ENCODE peak calls at places on chromosomes 11 and 22, in eight cellular contexts. One of them, this sample, is unnamed.

GRCh38 chr11:44611687-44612437 is 46.4 kb downstream of the CD82 start:
- DNase-seq in MM.1S: no peak
- DNase-seq in bronchial epithelial cell: no peak
- DNase-seq in body of pancreas: no peak
- DNase-seq in fibroblast of pulmonary artery: no peak
- DNase-seq in choroid plexus epithelial cell: no peak
- DNase-seq in neural crest cell: no peak
- DNase-seq in heart left ventricle: no peak
- DNase-seq in this sample: peak; percentile 67

GRCh38 chr11:35223429-35223828 is 84.5 kb downstream of the CD44 start:
- DNase-seq in bronchial epithelial cell: no peak
- DNase-seq in heart left ventricle: no peak
- DNase-seq in fibroblast of pulmonary artery: peak; percentile 46
- DNase-seq in MM.1S: no peak
- DNase-seq in choroid plexus epithelial cell: peak; percentile 62
- DNase-seq in body of pancreas: no peak
- DNase-seq in neural crest cell: peak; percentile 14
- DNase-seq in this sample: no peak

GRCh38 chr11:67613960-67614715 is 7.4 kb downstream of the NDUFV1 start:
- DNase-seq in neural crest cell: peak; percentile 71
- DNase-seq in bronchial epithelial cell: peak; percentile 64
- DNase-seq in choroid plexus epithelial cell: peak; percentile 60
- DNase-seq in heart left ventricle: peak; percentile 71
- DNase-seq in body of pancreas: peak; percentile 66
- DNase-seq in fibroblast of pulmonary artery: peak; percentile 42
- DNase-seq in MM.1S: peak; percentile 93
- DNase-seq in this sample: peak; percentile 81

GRCh38 chr11:8683115-8683807 is 669 bp downstream of the RPL27A start:
- DNase-seq in bronchial epithelial cell: no peak
- DNase-seq in fibroblast of pulmonary artery: no peak
- DNase-seq in choroid plexus epithelial cell: peak; percentile 36
- DNase-seq in MM.1S: peak; percentile 34
- DNase-seq in heart left ventricle: no peak
- DNase-seq in neural crest cell: no peak
- DNase-seq in body of pancreas: no peak
- DNase-seq in this sample: no peak

GRCh38 chr11:110988731-110989130 is 256.8 kb upstream of the POU2AF2 start:
- DNase-seq in bronchial epithelial cell: no peak
- DNase-seq in heart left ventricle: no peak
- DNase-seq in choroid plexus epithelial cell: no peak
- DNase-seq in fibroblast of pulmonary artery: no peak
- DNase-seq in body of pancreas: no peak
- DNase-seq in MM.1S: no peak
- DNase-seq in neural crest cell: no peak
- DNase-seq in this sample: no peak

GRCh38 chr11:21426931-21427330 is 757.5 kb downstream of the NELL1 start:
- DNase-seq in neural crest cell: no peak
- DNase-seq in choroid plexus epithelial cell: no peak
- DNase-seq in body of pancreas: no peak
- DNase-seq in bronchial epithelial cell: no peak
- DNase-seq in MM.1S: no peak
- DNase-seq in heart left ventricle: no peak
- DNase-seq in fibroblast of pulmonary artery: no peak
- DNase-seq in this sample: no peak

GRCh38 chr11:128884703-128885338 is 6.3 kb upstream of the KCNJ5 start:
- DNase-seq in neural crest cell: peak; percentile 62
- DNase-seq in choroid plexus epithelial cell: peak; percentile 81
- DNase-seq in MM.1S: peak; percentile 83
- DNase-seq in fibroblast of pulmonary artery: peak; percentile 79
- DNase-seq in bronchial epithelial cell: peak; percentile 65
- DNase-seq in heart left ventricle: no peak
- DNase-seq in body of pancreas: peak; percentile 80
- DNase-seq in this sample: no peak

GRCh38 chr11:90705661-90706060 is 482.8 kb upstream of the CHORDC1 start:
- DNase-seq in heart left ventricle: no peak
- DNase-seq in neural crest cell: no peak
- DNase-seq in bronchial epithelial cell: no peak
- DNase-seq in MM.1S: no peak
- DNase-seq in fibroblast of pulmonary artery: no peak
- DNase-seq in body of pancreas: no peak
- DNase-seq in choroid plexus epithelial cell: peak; percentile 17
- DNase-seq in this sample: no peak

GRCh38 chr11:114832532-114833125 is 154.3 kb downstream of the NXPE2 start:
- DNase-seq in choroid plexus epithelial cell: no peak
- DNase-seq in bronchial epithelial cell: no peak
- DNase-seq in body of pancreas: no peak
- DNase-seq in neural crest cell: no peak
- DNase-seq in MM.1S: no peak
- DNase-seq in fibroblast of pulmonary artery: no peak
- DNase-seq in heart left ventricle: no peak
- DNase-seq in this sample: no peak

GRCh38 chr11:123384116-123384515 is 46.0 kb upstream of the GRAMD1B start:
- DNase-seq in choroid plexus epithelial cell: no peak
- DNase-seq in neural crest cell: no peak
- DNase-seq in fibroblast of pulmonary artery: no peak
- DNase-seq in heart left ventricle: no peak
- DNase-seq in bronchial epithelial cell: no peak
- DNase-seq in body of pancreas: no peak
- DNase-seq in MM.1S: no peak
- DNase-seq in this sample: no peak
- TF ChIP-seq CTCF in choroid plexus epithelial cell: no peak
- TF ChIP-seq CTCF in neural crest cell: no peak
- TF ChIP-seq CTCF in fibroblast of pulmonary artery: no peak
- TF ChIP-seq CTCF in heart left ventricle: no peak
- TF ChIP-seq CTCF in bronchial epithelial cell: no peak
- TF ChIP-seq CTCF in body of pancreas: no peak
- TF ChIP-seq CTCF in MM.1S: no peak
- TF ChIP-seq CTCF in this sample: no peak

GRCh38 chr11:101390539-101390938 is 193.3 kb downstream of the TRPC6 start:
- DNase-seq in fibroblast of pulmonary artery: peak; percentile 16
- DNase-seq in body of pancreas: no peak
- DNase-seq in choroid plexus epithelial cell: peak; percentile 25
- DNase-seq in bronchial epithelial cell: peak; percentile 28
- DNase-seq in MM.1S: no peak
- DNase-seq in heart left ventricle: no peak
- DNase-seq in neural crest cell: no peak
- DNase-seq in this sample: no peak
- TF ChIP-seq CTCF in fibroblast of pulmonary artery: peak; percentile 17
- TF ChIP-seq CTCF in body of pancreas: peak; percentile 12
- TF ChIP-seq CTCF in choroid plexus epithelial cell: no peak
- TF ChIP-seq CTCF in bronchial epithelial cell: no peak
- TF ChIP-seq CTCF in MM.1S: no peak
- TF ChIP-seq CTCF in heart left ventricle: peak; percentile 20
- TF ChIP-seq CTCF in neural crest cell: peak; percentile 54
- TF ChIP-seq CTCF in this sample: no peak

GRCh38 chr11:63635762-63636465 is 21.7 kb upstream of the PLAAT3 start:
- DNase-seq in fibroblast of pulmonary artery: peak; percentile 79
- DNase-seq in heart left ventricle: no peak
- DNase-seq in choroid plexus epithelial cell: peak; percentile 82
- DNase-seq in body of pancreas: peak; percentile 53
- DNase-seq in neural crest cell: peak; percentile 71
- DNase-seq in MM.1S: peak; percentile 50
- DNase-seq in bronchial epithelial cell: peak; percentile 34
- DNase-seq in this sample: peak; percentile 23

GRCh38 chr11:63639195-63639832 is 25.1 kb upstream of the PLAAT3 start:
- DNase-seq in MM.1S: peak; percentile 44
- DNase-seq in heart left ventricle: no peak
- DNase-seq in choroid plexus epithelial cell: peak; percentile 42
- DNase-seq in fibroblast of pulmonary artery: peak; percentile 55
- DNase-seq in bronchial epithelial cell: peak; percentile 28
- DNase-seq in body of pancreas: no peak
- DNase-seq in neural crest cell: no peak
- DNase-seq in this sample: no peak

GRCh38 chr11:63643205-63643604 is 28.0 kb downstream of the ATL3 start:
- DNase-seq in neural crest cell: no peak
- DNase-seq in MM.1S: no peak
- DNase-seq in bronchial epithelial cell: no peak
- DNase-seq in body of pancreas: peak; percentile 54
- DNase-seq in heart left ventricle: no peak
- DNase-seq in choroid plexus epithelial cell: no peak
- DNase-seq in fibroblast of pulmonary artery: no peak
- DNase-seq in this sample: no peak

GRCh38 chr11:63641727-63642126 is 27.5 kb upstream of the PLAAT3 start:
- DNase-seq in neural crest cell: no peak
- DNase-seq in choroid plexus epithelial cell: peak; percentile 46
- DNase-seq in fibroblast of pulmonary artery: peak; percentile 34
- DNase-seq in heart left ventricle: no peak
- DNase-seq in bronchial epithelial cell: no peak
- DNase-seq in MM.1S: no peak
- DNase-seq in body of pancreas: no peak
- DNase-seq in this sample: no peak
- TF ChIP-seq CTCF in neural crest cell: no peak
- TF ChIP-seq CTCF in choroid plexus epithelial cell: peak; percentile 20
- TF ChIP-seq CTCF in fibroblast of pulmonary artery: no peak
- TF ChIP-seq CTCF in heart left ventricle: no peak
- TF ChIP-seq CTCF in bronchial epithelial cell: peak; percentile 11
- TF ChIP-seq CTCF in MM.1S: no peak
- TF ChIP-seq CTCF in body of pancreas: no peak
- TF ChIP-seq CTCF in this sample: no peak

DNA sequence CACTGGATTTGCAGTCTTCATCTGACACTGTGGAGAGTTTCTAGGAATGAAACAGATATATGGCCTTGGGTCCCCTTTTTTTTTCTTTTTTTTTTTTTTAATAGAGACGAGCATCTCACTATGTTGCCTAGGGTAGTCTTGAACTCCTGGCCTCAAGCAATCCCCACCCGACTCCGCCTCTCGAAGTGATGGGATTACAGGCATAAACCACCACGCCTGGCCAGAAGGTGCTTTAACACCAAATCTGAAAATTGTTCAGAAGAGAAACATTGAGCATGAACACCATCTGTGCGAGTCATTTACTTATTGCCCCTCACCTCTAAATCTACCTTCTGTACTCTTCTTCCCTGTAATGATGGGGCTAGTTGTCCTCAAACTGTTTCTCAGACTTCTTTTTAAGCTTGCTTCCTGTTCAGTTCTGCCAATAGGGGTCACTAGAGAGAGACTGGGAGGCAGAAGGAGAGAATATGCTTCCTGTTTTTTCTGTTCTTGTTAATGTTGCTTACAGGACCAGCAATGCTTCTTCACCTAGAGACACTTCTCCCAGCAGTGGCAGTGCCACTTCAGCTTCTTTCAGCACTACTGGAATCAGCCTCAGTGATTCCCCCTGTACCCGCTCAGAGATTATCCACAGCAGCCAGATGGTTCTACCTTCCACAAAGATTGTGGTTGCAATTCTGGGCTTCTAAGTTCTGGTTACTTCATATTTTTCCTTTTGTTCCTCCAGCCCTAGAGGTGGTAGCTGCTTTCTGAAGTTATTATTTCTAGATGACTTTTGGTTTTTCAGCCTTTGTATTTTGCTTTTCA is 20.8 kb upstream of the ZBED5 start:
- DNase-seq in neural crest cell: peak; percentile 11
- DNase-seq in MM.1S: peak; percentile 75
- DNase-seq in fibroblast of pulmonary artery: peak; percentile 86
- DNase-seq in choroid plexus epithelial cell: peak; percentile 89
- DNase-seq in heart left ventricle: no peak
- DNase-seq in body of pancreas: peak; percentile 13
- DNase-seq in bronchial epithelial cell: peak; percentile 68
- DNase-seq in this sample: no peak
- TF ChIP-seq CTCF in neural crest cell: peak; percentile 71
- TF ChIP-seq CTCF in MM.1S: peak; percentile 88
- TF ChIP-seq CTCF in fibroblast of pulmonary artery: peak; percentile 97
- TF ChIP-seq CTCF in choroid plexus epithelial cell: peak; percentile 87
- TF ChIP-seq CTCF in heart left ventricle: peak; percentile 70
- TF ChIP-seq CTCF in body of pancreas: peak; percentile 61
- TF ChIP-seq CTCF in bronchial epithelial cell: peak; percentile 67
- TF ChIP-seq CTCF in this sample: no peak

GRCh38 chr22:44916281-44917231 is 93.2 kb downstream of the PHF21B start:
- DNase-seq in neural crest cell: no peak
- DNase-seq in body of pancreas: no peak
- DNase-seq in heart left ventricle: no peak
- DNase-seq in bronchial epithelial cell: no peak
- DNase-seq in MM.1S: no peak
- DNase-seq in choroid plexus epithelial cell: no peak
- DNase-seq in fibroblast of pulmonary artery: no peak
- DNase-seq in this sample: no peak
- TF ChIP-seq CTCF in neural crest cell: no peak
- TF ChIP-seq CTCF in body of pancreas: no peak
- TF ChIP-seq CTCF in heart left ventricle: no peak
- TF ChIP-seq CTCF in bronchial epithelial cell: no peak
- TF ChIP-seq CTCF in MM.1S: no peak
- TF ChIP-seq CTCF in choroid plexus epithelial cell: no peak
- TF ChIP-seq CTCF in fibroblast of pulmonary artery: no peak
- TF ChIP-seq CTCF in this sample: no peak

GRCh38 chr22:42632096-42632495 is 8.3 kb downstream of the ATP5MGL start:
- DNase-seq in fibroblast of pulmonary artery: no peak
- DNase-seq in MM.1S: no peak
- DNase-seq in choroid plexus epithelial cell: peak; percentile 26
- DNase-seq in bronchial epithelial cell: no peak
- DNase-seq in neural crest cell: no peak
- DNase-seq in heart left ventricle: no peak
- DNase-seq in body of pancreas: no peak
- DNase-seq in this sample: no peak
- TF ChIP-seq CTCF in fibroblast of pulmonary artery: peak; percentile 35
- TF ChIP-seq CTCF in MM.1S: peak; percentile 15
- TF ChIP-seq CTCF in choroid plexus epithelial cell: peak; percentile 60
- TF ChIP-seq CTCF in bronchial epithelial cell: no peak
- TF ChIP-seq CTCF in neural crest cell: peak; percentile 49
- TF ChIP-seq CTCF in heart left ventricle: peak; percentile 36
- TF ChIP-seq CTCF in body of pancreas: peak; percentile 7
- TF ChIP-seq CTCF in this sample: no peak

DNA sequence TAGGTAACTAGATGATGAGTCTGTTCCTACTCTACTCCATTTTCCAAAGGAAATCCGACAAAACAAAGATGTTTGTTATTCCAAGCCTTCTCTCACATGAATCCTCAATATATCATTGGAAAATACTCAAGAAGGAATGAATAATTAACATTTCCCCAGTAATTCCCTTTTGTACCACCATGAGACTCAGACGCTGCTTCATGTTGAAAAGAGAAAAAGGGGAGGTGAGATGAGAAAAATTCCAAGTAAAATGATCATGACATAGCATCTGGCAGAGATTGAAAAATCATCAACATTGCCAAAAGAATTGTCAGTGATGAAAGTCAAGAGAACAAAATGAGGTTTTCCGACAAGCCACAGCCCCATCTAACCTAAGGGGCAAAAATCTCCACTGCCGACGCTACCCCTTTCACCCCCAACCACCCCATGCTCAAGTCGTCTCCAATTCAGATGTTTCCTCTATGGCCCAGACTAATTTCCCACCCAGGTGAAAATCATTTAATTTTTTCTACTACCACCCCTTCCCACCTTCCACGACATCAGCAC is 1.3 kb downstream of the RAB6A start:
- DNase-seq in body of pancreas: no peak
- DNase-seq in MM.1S: no peak
- DNase-seq in fibroblast of pulmonary artery: peak; percentile 39
- DNase-seq in bronchial epithelial cell: peak; percentile 30
- DNase-seq in choroid plexus epithelial cell: peak; percentile 50
- DNase-seq in heart left ventricle: no peak
- DNase-seq in neural crest cell: no peak
- DNase-seq in this sample: no peak
- TF ChIP-seq CTCF in body of pancreas: peak; percentile 39
- TF ChIP-seq CTCF in MM.1S: no peak
- TF ChIP-seq CTCF in fibroblast of pulmonary artery: peak; percentile 28
- TF ChIP-seq CTCF in bronchial epithelial cell: no peak
- TF ChIP-seq CTCF in choroid plexus epithelial cell: peak; percentile 39
- TF ChIP-seq CTCF in heart left ventricle: no peak
- TF ChIP-seq CTCF in neural crest cell: peak; percentile 41
- TF ChIP-seq CTCF in this sample: no peak

DNA sequence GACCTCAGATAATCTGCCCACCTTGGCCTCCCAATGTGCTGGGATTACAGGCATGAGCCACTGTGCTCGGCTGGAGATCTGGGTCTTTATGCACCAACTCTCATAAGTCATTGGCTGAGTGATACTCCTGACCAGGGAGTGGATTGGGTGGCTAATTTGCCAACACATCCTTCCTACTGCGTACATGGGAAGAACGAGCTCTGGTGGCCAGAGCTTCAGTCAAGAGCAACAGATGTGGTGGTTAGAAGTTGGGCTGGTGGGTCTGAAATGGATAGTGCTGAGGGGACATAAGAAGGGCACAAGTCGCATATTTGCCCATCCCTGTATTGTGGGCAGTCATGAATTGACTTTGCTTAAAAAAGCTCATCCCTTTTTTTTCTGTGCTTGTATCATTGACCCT is 74.1 kb upstream of the AMPD3 start:
- DNase-seq in neural crest cell: no peak
- DNase-seq in heart left ventricle: no peak
- DNase-seq in MM.1S: no peak
- DNase-seq in choroid plexus epithelial cell: no peak
- DNase-seq in body of pancreas: no peak
- DNase-seq in fibroblast of pulmonary artery: no peak
- DNase-seq in bronchial epithelial cell: no peak
- DNase-seq in this sample: no peak
- TF ChIP-seq CTCF in neural crest cell: no peak
- TF ChIP-seq CTCF in heart left ventricle: no peak
- TF ChIP-seq CTCF in MM.1S: no peak
- TF ChIP-seq CTCF in choroid plexus epithelial cell: no peak
- TF ChIP-seq CTCF in body of pancreas: no peak
- TF ChIP-seq CTCF in fibroblast of pulmonary artery: no peak
- TF ChIP-seq CTCF in bronchial epithelial cell: no peak
- TF ChIP-seq CTCF in this sample: no peak